ENCODE peak calls at places on chromosomes 11 and 22, in five cellular contexts. One of them, this sample, is unnamed.
A peak's percentile ranks its signal among the peaks of the same experiment; 100 is the strongest.

GRCh38 chr22:35539487-35539886 is 1.1 kb upstream of the RASD2 start:
- DNase-seq in astrocyte of the spinal cord: no peak
- DNase-seq in uterus: no peak
- DNase-seq in ascending aorta: no peak
- DNase-seq in adrenal gland: no peak
- DNase-seq in this sample: no peak

GRCh38 chr11:1652778-1653540 is 23.4 kb downstream of the KRTAP5-5 start:
- DNase-seq in astrocyte of the spinal cord: peak; percentile 42
- DNase-seq in uterus: peak; percentile 63
- DNase-seq in ascending aorta: peak; percentile 83
- DNase-seq in adrenal gland: peak; percentile 82
- DNase-seq in this sample: peak; percentile 52

GRCh38 chr11:116700586-116701220 is 72.1 kb downstream of the BUD13 start:
- DNase-seq in astrocyte of the spinal cord: no peak
- DNase-seq in uterus: no peak
- DNase-seq in ascending aorta: peak; percentile 2
- DNase-seq in adrenal gland: no peak
- DNase-seq in this sample: no peak

GRCh38 chr11:64245797-64246623 is 733 bp downstream of the PPP1R14B start:
- DNase-seq in astrocyte of the spinal cord: peak; percentile 82
- DNase-seq in uterus: peak; percentile 75
- DNase-seq in ascending aorta: peak; percentile 95
- DNase-seq in adrenal gland: peak; percentile 84
- DNase-seq in this sample: peak; percentile 97

GRCh38 chr11:120818097-120818496 is 205.8 kb upstream of the TBCEL start:
- DNase-seq in astrocyte of the spinal cord: no peak
- DNase-seq in uterus: no peak
- DNase-seq in ascending aorta: no peak
- DNase-seq in adrenal gland: no peak
- DNase-seq in this sample: no peak

GRCh38 chr22:40414306-40414705 is 43.9 kb downstream of the SGSM3 start:
- DNase-seq in astrocyte of the spinal cord: no peak
- DNase-seq in uterus: no peak
- DNase-seq in ascending aorta: no peak
- DNase-seq in adrenal gland: no peak
- DNase-seq in this sample: no peak

GRCh38 chr11:10021563-10021962 is 272.5 kb downstream of the SBF2 start:
- DNase-seq in astrocyte of the spinal cord: no peak
- DNase-seq in uterus: no peak
- DNase-seq in ascending aorta: no peak
- DNase-seq in adrenal gland: no peak
- DNase-seq in this sample: no peak

GRCh38 chr11:133663135-133663534 is 130.8 kb upstream of the OPCML start:
- DNase-seq in astrocyte of the spinal cord: no peak
- DNase-seq in uterus: no peak
- DNase-seq in ascending aorta: no peak
- DNase-seq in adrenal gland: no peak
- DNase-seq in this sample: no peak

GRCh38 chr11:75625970-75626691 is 42.7 kb downstream of the MAP6 start:
- DNase-seq in astrocyte of the spinal cord: peak; percentile 85
- DNase-seq in uterus: no peak
- DNase-seq in ascending aorta: no peak
- DNase-seq in adrenal gland: no peak
- DNase-seq in this sample: peak; percentile 69

GRCh38 chr11:11070976-11071375 is 213.1 kb upstream of the ZBED5 start:
- DNase-seq in astrocyte of the spinal cord: no peak
- DNase-seq in uterus: no peak
- DNase-seq in ascending aorta: no peak
- DNase-seq in adrenal gland: no peak
- DNase-seq in this sample: no peak

GRCh38 chr11:1333860-1334259 is 24.4 kb upstream of the TOLLIP start:
- DNase-seq in astrocyte of the spinal cord: no peak
- DNase-seq in uterus: no peak
- DNase-seq in ascending aorta: no peak
- DNase-seq in adrenal gland: no peak
- DNase-seq in this sample: no peak

GRCh38 chr22:46846832-46847355 is 84.4 kb downstream of the TBC1D22A start:
- DNase-seq in astrocyte of the spinal cord: peak; percentile 18
- DNase-seq in uterus: no peak
- DNase-seq in ascending aorta: no peak
- DNase-seq in adrenal gland: no peak
- DNase-seq in this sample: no peak

GRCh38 chr11:112159098-112159761 is 4.7 kb downstream of the IL18 start:
- DNase-seq in astrocyte of the spinal cord: no peak
- DNase-seq in uterus: no peak
- DNase-seq in ascending aorta: no peak
- DNase-seq in adrenal gland: no peak
- DNase-seq in this sample: peak; percentile 8

GRCh38 chr11:911031-911889 is 650 bp upstream of the CHID1 start:
- DNase-seq in astrocyte of the spinal cord: peak; percentile 73
- DNase-seq in uterus: peak; percentile 41
- DNase-seq in ascending aorta: peak; percentile 72
- DNase-seq in adrenal gland: peak; percentile 46
- DNase-seq in this sample: peak; percentile 39

GRCh38 chr11:115530752-115531151 is 26.5 kb upstream of the CADM1 start:
- DNase-seq in astrocyte of the spinal cord: no peak
- DNase-seq in uterus: no peak
- DNase-seq in ascending aorta: no peak
- DNase-seq in adrenal gland: no peak
- DNase-seq in this sample: no peak

GRCh38 chr11:6606471-6607189 is 3.1 kb downstream of the ILK start:
- DNase-seq in astrocyte of the spinal cord: peak; percentile 92
- DNase-seq in uterus: peak; percentile 97
- DNase-seq in ascending aorta: peak; percentile 98
- DNase-seq in adrenal gland: peak; percentile 84
- DNase-seq in this sample: peak; percentile 81

GRCh38 chr11:17786824-17787525 is 52.4 kb downstream of the KCNC1 start:
- DNase-seq in astrocyte of the spinal cord: peak; percentile 84
- DNase-seq in uterus: no peak
- DNase-seq in ascending aorta: no peak
- DNase-seq in adrenal gland: no peak
- DNase-seq in this sample: peak; percentile 86

GRCh38 chr22:46487318-46487717 is 50.1 kb downstream of the CELSR1 start:
- DNase-seq in astrocyte of the spinal cord: no peak
- DNase-seq in uterus: no peak
- DNase-seq in ascending aorta: no peak
- DNase-seq in adrenal gland: no peak
- DNase-seq in this sample: no peak

GRCh38 chr11:69375316-69376154 is 81.6 kb downstream of the MYEOV start:
- DNase-seq in astrocyte of the spinal cord: no peak
- DNase-seq in uterus: no peak
- DNase-seq in ascending aorta: peak; percentile 46
- DNase-seq in adrenal gland: peak; percentile 10
- DNase-seq in this sample: no peak

GRCh38 chr11:78560826-78561484 is 13.7 kb downstream of the NARS2 start:
- DNase-seq in astrocyte of the spinal cord: peak; percentile 27
- DNase-seq in uterus: no peak
- DNase-seq in ascending aorta: no peak
- DNase-seq in adrenal gland: no peak
- DNase-seq in this sample: no peak

GRCh38 chr11:92794783-92795182 is 174.7 kb upstream of the MTNR1B start:
- DNase-seq in astrocyte of the spinal cord: no peak
- DNase-seq in uterus: no peak
- DNase-seq in ascending aorta: no peak
- DNase-seq in adrenal gland: no peak
- DNase-seq in this sample: no peak

GRCh38 chr11:30471244-30471643 is 114.9 kb downstream of the MPPED2 start:
- DNase-seq in astrocyte of the spinal cord: no peak
- DNase-seq in uterus: no peak
- DNase-seq in ascending aorta: no peak
- DNase-seq in adrenal gland: no peak
- DNase-seq in this sample: no peak

GRCh38 chr22:18090286-18090685 is 12.5 kb downstream of the PEX26 start:
- DNase-seq in astrocyte of the spinal cord: no peak
- DNase-seq in uterus: no peak
- DNase-seq in ascending aorta: no peak
- DNase-seq in adrenal gland: no peak
- DNase-seq in this sample: no peak

GRCh38 chr22:30565341-30565740 is 9.1 kb downstream of the GAL3ST1 start:
- DNase-seq in astrocyte of the spinal cord: no peak
- DNase-seq in uterus: no peak
- DNase-seq in ascending aorta: no peak
- DNase-seq in adrenal gland: no peak
- DNase-seq in this sample: no peak

GRCh38 chr22:29054251-29054767 is 7.3 kb downstream of the C22orf31 start:
- DNase-seq in astrocyte of the spinal cord: no peak
- DNase-seq in uterus: no peak
- DNase-seq in ascending aorta: no peak
- DNase-seq in adrenal gland: no peak
- DNase-seq in this sample: no peak

GRCh38 chr22:36325163-36326031 is 62.4 kb downstream of the MYH9 start:
- DNase-seq in astrocyte of the spinal cord: peak; percentile 95
- DNase-seq in uterus: peak; percentile 86
- DNase-seq in ascending aorta: peak; percentile 94
- DNase-seq in adrenal gland: no peak
- DNase-seq in this sample: peak; percentile 98

GRCh38 chr11:126518996-126519351 is 163.5 kb downstream of the ST3GAL4 start:
- DNase-seq in astrocyte of the spinal cord: no peak
- DNase-seq in uterus: no peak
- DNase-seq in ascending aorta: no peak
- DNase-seq in adrenal gland: no peak
- DNase-seq in this sample: no peak

GRCh38 chr22:37930952-37931440 is 22.4 kb downstream of the C22orf23 start:
- DNase-seq in astrocyte of the spinal cord: no peak
- DNase-seq in uterus: no peak
- DNase-seq in ascending aorta: no peak
- DNase-seq in adrenal gland: no peak
- DNase-seq in this sample: no peak

GRCh38 chr22:19707347-19708322 is 6.7 kb upstream of the SEPTIN5 start:
- DNase-seq in astrocyte of the spinal cord: no peak
- DNase-seq in uterus: no peak
- DNase-seq in ascending aorta: peak; percentile 57
- DNase-seq in adrenal gland: peak; percentile 7
- DNase-seq in this sample: no peak

GRCh38 chr22:19703869-19704268 is 10.4 kb upstream of the SEPTIN5 start:
- DNase-seq in astrocyte of the spinal cord: no peak
- DNase-seq in uterus: no peak
- DNase-seq in ascending aorta: no peak
- DNase-seq in adrenal gland: no peak
- DNase-seq in this sample: no peak

GRCh38 chr22:19706661-19707151 is 7.6 kb upstream of the SEPTIN5 start:
- DNase-seq in astrocyte of the spinal cord: no peak
- DNase-seq in uterus: no peak
- DNase-seq in ascending aorta: peak; percentile 7
- DNase-seq in adrenal gland: no peak
- DNase-seq in this sample: no peak

GRCh38 chr22:19704355-19705015 is 9.8 kb upstream of the SEPTIN5 start:
- DNase-seq in astrocyte of the spinal cord: no peak
- DNase-seq in uterus: no peak
- DNase-seq in ascending aorta: no peak
- DNase-seq in adrenal gland: no peak
- DNase-seq in this sample: no peak

GRCh38 chr22:19705181-19705934 is 8.9 kb upstream of the SEPTIN5 start:
- DNase-seq in astrocyte of the spinal cord: no peak
- DNase-seq in uterus: no peak
- DNase-seq in ascending aorta: no peak
- DNase-seq in adrenal gland: no peak
- DNase-seq in this sample: no peak
- TF ChIP-seq CTCF in astrocyte of the spinal cord: no peak
- TF ChIP-seq CTCF in uterus: no peak
- TF ChIP-seq CTCF in ascending aorta: no peak
- TF ChIP-seq CTCF in adrenal gland: no peak
- TF ChIP-seq CTCF in this sample: no peak

DNA sequence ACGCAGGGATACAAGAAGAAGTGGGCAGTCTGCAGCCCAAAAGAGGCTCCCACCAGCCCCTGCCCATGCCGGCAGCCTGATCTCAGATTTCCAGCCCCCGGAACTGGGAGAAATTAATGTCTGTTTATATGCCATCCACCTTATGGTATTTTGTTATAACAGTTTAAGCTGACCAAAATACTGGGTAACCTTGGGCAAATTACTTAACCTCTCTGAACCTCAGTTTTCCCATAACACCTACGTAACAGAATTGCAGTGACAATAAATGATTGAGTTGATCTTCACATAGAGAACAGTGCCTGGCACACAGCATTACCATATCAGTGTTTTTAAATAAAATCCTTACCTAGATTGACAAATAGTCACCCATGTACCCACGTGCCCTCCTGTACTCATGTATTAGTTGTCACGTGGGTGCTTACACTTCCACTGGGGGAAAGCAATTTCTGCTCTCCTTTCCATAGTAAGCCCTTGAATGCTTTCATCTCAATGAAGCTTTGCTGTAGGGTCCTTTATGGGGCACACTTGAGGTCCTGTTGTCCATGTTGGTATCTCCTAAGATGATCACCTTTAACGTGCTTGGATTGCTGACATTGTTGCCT is 54.2 kb upstream of the PHF21A start:
- DNase-seq in astrocyte of the spinal cord: no peak
- DNase-seq in uterus: no peak
- DNase-seq in ascending aorta: no peak
- DNase-seq in adrenal gland: no peak
- DNase-seq in this sample: no peak
- TF ChIP-seq CTCF in astrocyte of the spinal cord: no peak
- TF ChIP-seq CTCF in uterus: no peak
- TF ChIP-seq CTCF in ascending aorta: no peak
- TF ChIP-seq CTCF in adrenal gland: no peak
- TF ChIP-seq CTCF in this sample: no peak

GRCh38 chr22:19854778-19855503 is at the start of the genes GNB1L and RTL10:
- DNase-seq in astrocyte of the spinal cord: peak; percentile 98
- DNase-seq in uterus: peak; percentile 95
- DNase-seq in ascending aorta: peak; percentile 98
- DNase-seq in adrenal gland: peak; percentile 97
- DNase-seq in this sample: peak; percentile 96
- TF ChIP-seq CTCF in astrocyte of the spinal cord: peak; percentile 19
- TF ChIP-seq CTCF in uterus: peak; percentile 29
- TF ChIP-seq CTCF in ascending aorta: no peak
- TF ChIP-seq CTCF in adrenal gland: no peak
- TF ChIP-seq CTCF in this sample: no peak

DNA sequence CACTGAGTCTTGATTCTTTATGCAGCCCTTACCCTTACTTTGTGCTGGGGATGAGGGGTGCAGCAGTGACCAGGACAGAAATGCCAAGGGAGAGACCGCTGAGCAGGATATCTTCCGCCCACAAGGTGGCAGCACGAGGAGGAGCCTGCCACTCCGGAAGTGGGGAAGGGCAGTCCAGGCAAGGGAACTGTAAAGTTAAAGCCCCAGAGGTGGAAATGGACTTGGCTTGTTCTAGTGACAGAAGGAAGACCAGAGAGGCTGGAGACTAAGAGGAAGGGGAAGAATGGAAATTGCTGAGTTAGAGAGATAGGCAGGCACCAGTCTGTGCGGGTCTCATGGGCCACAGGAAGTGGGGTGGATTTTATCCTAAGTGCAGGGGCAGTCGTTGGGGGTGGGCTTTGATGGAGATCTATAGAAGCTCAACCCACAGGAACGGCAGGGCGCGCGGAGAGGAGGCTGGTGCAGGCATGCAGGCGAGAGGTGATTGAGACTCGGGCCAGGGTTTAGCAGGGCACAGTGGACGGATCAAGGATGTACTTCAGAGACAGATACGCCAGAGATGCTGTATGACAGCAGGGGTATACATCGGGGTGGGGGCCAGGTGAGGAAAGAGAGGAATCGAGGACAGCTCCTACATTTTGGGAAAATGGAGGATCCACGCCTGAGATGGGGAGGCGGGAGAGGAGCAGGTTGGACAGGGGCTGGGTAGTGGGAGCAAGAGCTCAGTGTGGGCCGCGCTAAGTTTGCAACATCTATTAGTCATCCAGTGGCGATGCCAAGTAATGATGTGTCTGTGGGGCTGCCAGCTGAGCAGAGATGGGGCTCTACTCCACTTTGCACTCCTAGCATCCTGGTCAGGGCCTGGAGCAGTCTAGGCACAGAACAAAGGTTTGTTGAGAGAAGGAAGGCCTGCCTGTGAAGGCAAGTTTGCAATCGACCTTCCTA is 3.3 kb upstream of the GRK2 start:
- DNase-seq in astrocyte of the spinal cord: peak; percentile 68
- DNase-seq in uterus: peak; percentile 80
- DNase-seq in ascending aorta: peak; percentile 92
- DNase-seq in adrenal gland: peak; percentile 79
- DNase-seq in this sample: peak; percentile 94
- TF ChIP-seq CTCF in astrocyte of the spinal cord: peak; percentile 86
- TF ChIP-seq CTCF in uterus: peak; percentile 83
- TF ChIP-seq CTCF in ascending aorta: peak; percentile 80
- TF ChIP-seq CTCF in adrenal gland: peak; percentile 81
- TF ChIP-seq CTCF in this sample: peak; percentile 53